ENCODE peak calls at places on chromosomes 13 and 19, in five cellular contexts. One of them, this sample, is unnamed.
A peak's percentile ranks its signal among the peaks of the same experiment; 100 is the strongest.

GRCh38 chr13:100254002-100254401 is 165.1 kb downstream of the PCCA start:
- DNase-seq in CD8-positive, alpha-beta memory T cell: no peak
- DNase-seq in left lung: no peak
- DNase-seq in brain microvascular endothelial cell: no peak
- DNase-seq in tibial nerve: no peak
- DNase-seq in this sample: no peak

GRCh38 chr19:52397310-52398090 is at the start of gene ZNF528:
- DNase-seq in left lung: peak; percentile 95
- DNase-seq in CD8-positive, alpha-beta memory T cell: peak; percentile 96
- DNase-seq in brain microvascular endothelial cell: peak; percentile 92
- DNase-seq in tibial nerve: peak; percentile 96
- DNase-seq in this sample: peak; percentile 94

GRCh38 chr19:4692275-4693077 is 22.3 kb upstream of the MYDGF start:
- DNase-seq in CD8-positive, alpha-beta memory T cell: no peak
- DNase-seq in tibial nerve: no peak
- DNase-seq in brain microvascular endothelial cell: no peak
- DNase-seq in left lung: no peak
- DNase-seq in this sample: no peak

GRCh38 chr19:35211545-35212230 is 16.9 kb downstream of the FAM187B start:
- DNase-seq in CD8-positive, alpha-beta memory T cell: peak; percentile 77
- DNase-seq in brain microvascular endothelial cell: no peak
- DNase-seq in left lung: peak; percentile 65
- DNase-seq in tibial nerve: peak; percentile 47
- DNase-seq in this sample: peak; percentile 46

GRCh38 chr13:107842562-107843180 is 372.7 kb downstream of the LIG4 start:
- DNase-seq in tibial nerve: no peak
- DNase-seq in left lung: no peak
- DNase-seq in brain microvascular endothelial cell: no peak
- DNase-seq in CD8-positive, alpha-beta memory T cell: no peak
- DNase-seq in this sample: no peak

GRCh38 chr13:31046711-31047279 is 114.3 kb downstream of the TEX26 start:
- DNase-seq in tibial nerve: no peak
- DNase-seq in brain microvascular endothelial cell: peak; percentile 23
- DNase-seq in left lung: peak; percentile 53
- DNase-seq in CD8-positive, alpha-beta memory T cell: no peak
- DNase-seq in this sample: no peak

GRCh38 chr19:40251991-40252390 is 25.5 kb upstream of the CCNP start:
- DNase-seq in CD8-positive, alpha-beta memory T cell: no peak
- DNase-seq in tibial nerve: no peak
- DNase-seq in brain microvascular endothelial cell: no peak
- DNase-seq in left lung: no peak
- DNase-seq in this sample: no peak

GRCh38 chr19:23914402-23915286 is at the start of gene ZNF726:
- DNase-seq in brain microvascular endothelial cell: peak; percentile 96
- DNase-seq in tibial nerve: peak; percentile 87
- DNase-seq in CD8-positive, alpha-beta memory T cell: peak; percentile 84
- DNase-seq in left lung: peak; percentile 91
- DNase-seq in this sample: peak; percentile 85

GRCh38 chr13:44972956-44973581 is 16.2 kb downstream of the NUFIP1 start:
- DNase-seq in CD8-positive, alpha-beta memory T cell: no peak
- DNase-seq in left lung: no peak
- DNase-seq in tibial nerve: no peak
- DNase-seq in brain microvascular endothelial cell: no peak
- DNase-seq in this sample: no peak

GRCh38 chr13:24251525-24251924 is 57.9 kb upstream of the C1QTNF9 start:
- DNase-seq in tibial nerve: no peak
- DNase-seq in brain microvascular endothelial cell: no peak
- DNase-seq in CD8-positive, alpha-beta memory T cell: peak; percentile 82
- DNase-seq in left lung: no peak
- DNase-seq in this sample: no peak

GRCh38 chr19:49588370-49589122 is 2.4 kb upstream of the PRR12 start:
- DNase-seq in left lung: no peak
- DNase-seq in tibial nerve: no peak
- DNase-seq in brain microvascular endothelial cell: no peak
- DNase-seq in CD8-positive, alpha-beta memory T cell: no peak
- DNase-seq in this sample: peak; percentile 26

GRCh38 chr19:36849701-36850645 is 703 bp upstream of the ZNF345 start:
- DNase-seq in tibial nerve: peak; percentile 87
- DNase-seq in CD8-positive, alpha-beta memory T cell: peak; percentile 83
- DNase-seq in left lung: peak; percentile 95
- DNase-seq in brain microvascular endothelial cell: peak; percentile 87
- DNase-seq in this sample: peak; percentile 94

GRCh38 chr19:49528211-49528771 is 488 bp downstream of the RCN3 start:
- DNase-seq in tibial nerve: no peak
- DNase-seq in left lung: peak; percentile 39
- DNase-seq in brain microvascular endothelial cell: peak; percentile 44
- DNase-seq in CD8-positive, alpha-beta memory T cell: no peak
- DNase-seq in this sample: no peak

GRCh38 chr13:107808388-107808787 is 406.9 kb downstream of the LIG4 start:
- DNase-seq in CD8-positive, alpha-beta memory T cell: no peak
- DNase-seq in left lung: no peak
- DNase-seq in brain microvascular endothelial cell: no peak
- DNase-seq in tibial nerve: no peak
- DNase-seq in this sample: no peak

GRCh38 chr13:55653497-55653896 is 1487.2 kb upstream of the PRR20A start:
- DNase-seq in brain microvascular endothelial cell: no peak
- DNase-seq in tibial nerve: no peak
- DNase-seq in CD8-positive, alpha-beta memory T cell: no peak
- DNase-seq in left lung: no peak
- DNase-seq in this sample: no peak

GRCh38 chr19:7098096-7098495 is 28.6 kb downstream of the ZNF557 start:
- DNase-seq in CD8-positive, alpha-beta memory T cell: no peak
- DNase-seq in left lung: no peak
- DNase-seq in brain microvascular endothelial cell: no peak
- DNase-seq in tibial nerve: no peak
- DNase-seq in this sample: no peak

GRCh38 chr19:37565370-37565669 is 29.3 kb downstream of the ZNF571 start:
- DNase-seq in CD8-positive, alpha-beta memory T cell: no peak
- DNase-seq in tibial nerve: no peak
- DNase-seq in left lung: no peak
- DNase-seq in brain microvascular endothelial cell: no peak
- DNase-seq in this sample: no peak

GRCh38 chr19:934197-934840 is 8.5 kb downstream of the ARID3A start:
- DNase-seq in brain microvascular endothelial cell: no peak
- DNase-seq in left lung: no peak
- DNase-seq in CD8-positive, alpha-beta memory T cell: no peak
- DNase-seq in tibial nerve: no peak
- DNase-seq in this sample: no peak

GRCh38 chr13:108955741-108956140 is 326.3 kb downstream of the MYO16 start:
- DNase-seq in CD8-positive, alpha-beta memory T cell: no peak
- DNase-seq in left lung: no peak
- DNase-seq in tibial nerve: no peak
- DNase-seq in brain microvascular endothelial cell: no peak
- DNase-seq in this sample: no peak

GRCh38 chr19:56383826-56384605 is 9.3 kb downstream of the ZNF582 start:
- DNase-seq in tibial nerve: no peak
- DNase-seq in CD8-positive, alpha-beta memory T cell: no peak
- DNase-seq in left lung: no peak
- DNase-seq in brain microvascular endothelial cell: peak; percentile 24
- DNase-seq in this sample: no peak

GRCh38 chr19:21574607-21575006 is 69.2 kb downstream of the ZNF429 start:
- DNase-seq in tibial nerve: no peak
- DNase-seq in CD8-positive, alpha-beta memory T cell: no peak
- DNase-seq in brain microvascular endothelial cell: no peak
- DNase-seq in left lung: no peak
- DNase-seq in this sample: no peak

GRCh38 chr19:16764793-16765433 is 45.3 kb downstream of the NWD1 start:
- DNase-seq in CD8-positive, alpha-beta memory T cell: no peak
- DNase-seq in brain microvascular endothelial cell: no peak
- DNase-seq in tibial nerve: no peak
- DNase-seq in left lung: no peak
- DNase-seq in this sample: no peak

GRCh38 chr19:32570081-32570785 is 10.8 kb upstream of the PDCD5 start:
- DNase-seq in left lung: no peak
- DNase-seq in CD8-positive, alpha-beta memory T cell: peak; percentile 30
- DNase-seq in brain microvascular endothelial cell: peak; percentile 61
- DNase-seq in tibial nerve: peak; percentile 36
- DNase-seq in this sample: no peak

GRCh38 chr13:114071441-114071840 is 61.0 kb downstream of the RASA3 start:
- DNase-seq in CD8-positive, alpha-beta memory T cell: no peak
- DNase-seq in left lung: peak; percentile 26
- DNase-seq in tibial nerve: no peak
- DNase-seq in brain microvascular endothelial cell: no peak
- DNase-seq in this sample: peak; percentile 23

GRCh38 chr13:64482373-64482772 is 2747.8 kb downstream of the PCDH9 start:
- DNase-seq in left lung: no peak
- DNase-seq in tibial nerve: no peak
- DNase-seq in CD8-positive, alpha-beta memory T cell: no peak
- DNase-seq in brain microvascular endothelial cell: no peak
- DNase-seq in this sample: no peak

GRCh38 chr13:45627656-45628055 is 12.1 kb upstream of the ERICH6B start:
- DNase-seq in brain microvascular endothelial cell: no peak
- DNase-seq in tibial nerve: no peak
- DNase-seq in CD8-positive, alpha-beta memory T cell: no peak
- DNase-seq in left lung: no peak
- DNase-seq in this sample: no peak

GRCh38 chr13:73040968-73041580 is 17.7 kb upstream of the KLF5 start:
- DNase-seq in brain microvascular endothelial cell: no peak
- DNase-seq in tibial nerve: no peak
- DNase-seq in left lung: no peak
- DNase-seq in CD8-positive, alpha-beta memory T cell: no peak
- DNase-seq in this sample: no peak

GRCh38 chr13:94947965-94948371 is 235.6 kb upstream of the SOX21 start:
- DNase-seq in left lung: no peak
- DNase-seq in brain microvascular endothelial cell: no peak
- DNase-seq in CD8-positive, alpha-beta memory T cell: no peak
- DNase-seq in tibial nerve: no peak
- DNase-seq in this sample: no peak

GRCh38 chr13:28429685-28430290 is 65.1 kb downstream of the FLT1 start:
- DNase-seq in tibial nerve: no peak
- DNase-seq in left lung: no peak
- DNase-seq in CD8-positive, alpha-beta memory T cell: no peak
- DNase-seq in brain microvascular endothelial cell: no peak
- DNase-seq in this sample: no peak

GRCh38 chr19:38697197-38697596 is 47.1 kb downstream of the CAPN12 start:
- DNase-seq in brain microvascular endothelial cell: no peak
- DNase-seq in CD8-positive, alpha-beta memory T cell: no peak
- DNase-seq in left lung: no peak
- DNase-seq in tibial nerve: no peak
- DNase-seq in this sample: no peak

DNA sequence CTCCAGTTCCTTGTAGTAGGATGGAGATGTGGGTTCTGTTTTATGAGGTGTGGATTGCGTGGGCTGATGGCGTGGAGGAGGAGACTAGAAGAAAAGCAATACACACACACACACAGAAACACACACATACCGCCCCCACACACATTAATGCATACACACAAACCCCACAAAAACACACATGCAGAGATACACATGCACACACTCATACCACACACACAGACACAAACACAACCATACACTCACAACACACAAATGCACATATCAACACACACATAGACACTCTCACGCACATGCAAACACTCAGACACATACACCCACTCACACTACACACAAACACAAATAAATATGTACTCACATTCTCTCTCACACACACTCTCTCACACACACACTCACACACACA is 75.7 kb upstream of the UBL3 start:
- DNase-seq in CD8-positive, alpha-beta memory T cell: no peak
- DNase-seq in left lung: no peak
- DNase-seq in brain microvascular endothelial cell: no peak
- DNase-seq in tibial nerve: no peak
- DNase-seq in this sample: no peak
- H3K27ac ChIP-seq in CD8-positive, alpha-beta memory T cell: no peak overlapping the region
- H3K27ac ChIP-seq in left lung: no peak overlapping the region
- H3K27ac ChIP-seq in brain microvascular endothelial cell: no peak overlapping the region
- H3K27ac ChIP-seq in tibial nerve: peak overlapping the region; percentile 4
- H3K27ac ChIP-seq in this sample: peak overlapping the region; percentile 68

GRCh38 chr13:33931397-33931987 is 113.5 kb downstream of the RFC3 start:
- DNase-seq in CD8-positive, alpha-beta memory T cell: no peak
- DNase-seq in brain microvascular endothelial cell: peak; percentile 61
- DNase-seq in tibial nerve: peak; percentile 34
- DNase-seq in left lung: no peak
- DNase-seq in this sample: no peak
- H3K36me3 ChIP-seq in CD8-positive, alpha-beta memory T cell: no peaks in the 10 kb centered on the region
- H3K36me3 ChIP-seq in brain microvascular endothelial cell: no peaks in the 10 kb centered on the region
- H3K36me3 ChIP-seq in tibial nerve: no peaks in the 10 kb centered on the region
- H3K36me3 ChIP-seq in left lung: no peaks in the 10 kb centered on the region
- H3K36me3 ChIP-seq in this sample: no peaks in the 10 kb centered on the region

GRCh38 chr19:47023448-47023794 is 3.8 kb downstream of the NPAS1 start:
- DNase-seq in tibial nerve: no peak
- DNase-seq in CD8-positive, alpha-beta memory T cell: no peak
- DNase-seq in brain microvascular endothelial cell: no peak
- DNase-seq in left lung: no peak
- DNase-seq in this sample: no peak

GRCh38 chr19:47022541-47023447 is 3.2 kb downstream of the NPAS1 start:
- DNase-seq in tibial nerve: no peak
- DNase-seq in left lung: no peak
- DNase-seq in CD8-positive, alpha-beta memory T cell: no peak
- DNase-seq in brain microvascular endothelial cell: no peak
- DNase-seq in this sample: no peak

GRCh38 chr19:47021536-47022139 is 2.0 kb downstream of the NPAS1 start:
- DNase-seq in CD8-positive, alpha-beta memory T cell: no peak
- DNase-seq in brain microvascular endothelial cell: no peak
- DNase-seq in tibial nerve: no peak
- DNase-seq in left lung: no peak
- DNase-seq in this sample: no peak

GRCh38 chr19:47020992-47021496 is 1.4 kb downstream of the NPAS1 start:
- DNase-seq in CD8-positive, alpha-beta memory T cell: no peak
- DNase-seq in brain microvascular endothelial cell: no peak
- DNase-seq in left lung: no peak
- DNase-seq in tibial nerve: no peak
- DNase-seq in this sample: no peak

DNA sequence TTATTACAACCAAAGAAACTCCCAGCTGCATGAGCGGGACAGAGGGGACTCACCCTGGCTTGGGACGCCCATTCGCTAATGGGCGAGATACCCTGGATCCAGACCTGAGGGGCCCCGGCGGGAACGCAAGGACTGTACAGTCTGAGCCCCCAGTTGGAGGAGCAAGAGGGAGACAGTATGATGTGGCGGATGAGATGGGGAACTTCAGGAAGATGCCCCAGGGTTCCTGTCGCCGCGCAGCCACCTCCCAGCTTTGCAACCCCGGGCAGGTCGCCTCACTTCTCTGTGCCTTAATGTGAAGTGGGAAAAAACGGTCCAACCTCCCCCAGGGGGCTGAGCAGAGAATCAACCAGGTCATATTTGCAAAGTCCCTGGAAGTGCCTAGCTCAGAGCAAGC is 2.5 kb downstream of the NPAS1 start:
- DNase-seq in tibial nerve: no peak
- DNase-seq in CD8-positive, alpha-beta memory T cell: no peak
- DNase-seq in brain microvascular endothelial cell: no peak
- DNase-seq in left lung: no peak
- DNase-seq in this sample: no peak
- H3K27me3 ChIP-seq in tibial nerve: no peaks in the 10 kb centered on the region
- H3K27me3 ChIP-seq in CD8-positive, alpha-beta memory T cell: peaks cover 48% of the 10 kb centered on the region
- H3K27me3 ChIP-seq in brain microvascular endothelial cell: peaks cover 32% of the 10 kb centered on the region
- H3K27me3 ChIP-seq in left lung: peaks cover 95% of the 10 kb centered on the region
- H3K27me3 ChIP-seq in this sample: peaks cover 21% of the 10 kb centered on the region

DNA sequence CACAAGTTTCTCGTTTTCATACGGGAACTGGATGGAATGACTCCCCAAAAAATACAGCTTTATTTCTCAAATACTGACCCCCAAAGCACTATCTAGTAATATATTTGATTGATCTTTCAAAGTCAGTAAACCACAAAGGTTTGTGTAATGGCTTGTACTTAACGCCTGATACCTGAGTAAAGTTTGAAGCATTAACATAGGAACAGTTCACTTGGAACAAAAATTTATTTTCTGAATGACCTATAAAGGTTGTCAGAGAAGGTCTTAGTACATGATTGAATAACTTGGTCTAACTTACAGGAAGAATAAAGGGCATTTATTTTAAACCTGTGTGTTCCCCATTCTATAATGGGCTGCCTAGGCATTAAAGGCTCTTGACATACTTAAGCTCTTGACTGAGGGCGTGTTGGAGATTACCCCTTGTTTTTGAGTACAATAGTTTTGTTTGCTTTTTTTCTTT is 1.4 kb upstream of the PCDH9 start:
- DNase-seq in CD8-positive, alpha-beta memory T cell: no peak
- DNase-seq in tibial nerve: no peak
- DNase-seq in brain microvascular endothelial cell: no peak
- DNase-seq in left lung: no peak
- DNase-seq in this sample: no peak
- H3K27ac ChIP-seq in CD8-positive, alpha-beta memory T cell: no peak overlapping the region
- H3K27ac ChIP-seq in tibial nerve: peak overlapping the region; percentile 94
- H3K27ac ChIP-seq in brain microvascular endothelial cell: peak overlapping the region; percentile 79
- H3K27ac ChIP-seq in left lung: peak overlapping the region; percentile 81
- H3K27ac ChIP-seq in this sample: peak overlapping the region; percentile 80

This sample was measured in right lobe of liver.